ENCODE peak calls at places on chromosomes 2 and 18, in five cellular contexts. V, B, J, S and A are unnamed samples.

GRCh38 chr18:26864658-26865057 is 849 bp downstream of the AQP4 start:
- DNase-seq in V (no peak), B (no peak), J (no peak), S (no peak), A (no peak)

GRCh38 chr2:82124629-82125028 is 1820.1 kb upstream of the LRRTM1 start:
- DNase-seq in V (no peak), B (no peak), J (no peak), S (no peak), A (no peak)

GRCh38 chr18:31648966-31649429 is 35.4 kb downstream of the B4GALT6 start:
- DNase-seq in V (no peak), B (no peak), J (no peak), S (no peak), A (no peak)

GRCh38 chr2:217293607-217294006 is 433.7 kb upstream of the TNP1 start:
- DNase-seq in V (no peak), B (no peak), J (no peak), S (no peak), A (no peak)

GRCh38 chr2:5479265-5479928 is 212.8 kb upstream of the SOX11 start:
- DNase-seq in V (no peak), B (no peak), J (peak), S (no peak), A (no peak)

GRCh38 chr2:30197570-30197969 is 33.8 kb upstream of the LBH start:
- DNase-seq in V (no peak), B (no peak), J (peak), S (no peak), A (no peak)

GRCh38 chr18:47990981-47991380 is 60.5 kb upstream of the SMAD2 start:
- DNase-seq in V (no peak), B (no peak), J (no peak), S (no peak), A (no peak)

GRCh38 chr2:124248366-124248765 is 223.3 kb downstream of the CNTNAP5 start:
- DNase-seq in V (no peak), B (no peak), J (no peak), S (no peak), A (no peak)

GRCh38 chr2:139968588-139968987 is 1188.4 kb upstream of the NXPH2 start:
- DNase-seq in V (no peak), B (no peak), J (no peak), S (no peak), A (no peak)

GRCh38 chr2:21111012-21111411 is 12.8 kb upstream of the TDRD15 start:
- DNase-seq in V (no peak), B (no peak), J (no peak), S (no peak), A (no peak)

GRCh38 chr18:27581261-27581904 is 396.3 kb upstream of the CHST9 start:
- DNase-seq in V (no peak), B (no peak), J (no peak), S (no peak), A (no peak)

GRCh38 chr18:61998957-61999356 is 106.2 kb upstream of the RNF152 start:
- DNase-seq in V (no peak), B (no peak), J (no peak), S (no peak), A (no peak)

GRCh38 chr18:9905401-9905922 is 8.4 kb upstream of the VAPA start:
- DNase-seq in V (no peak), B (no peak), J (no peak), S (no peak), A (no peak)

GRCh38 chr2:85605406-85606115 is 3.1 kb upstream of the TMEM150A start:
- DNase-seq in V (no peak), B (no peak), J (no peak), S (no peak), A (no peak)
- H3K27ac ChIP-seq in V (peak), B (no peak), J (no peak), S (peak), A (peak)

GRCh38 chr2:228599781-228600180 is 418.3 kb upstream of the SPHKAP start:
- DNase-seq in V (no peak), B (no peak), J (no peak), S (no peak), A (no peak)

GRCh38 chr2:228599297-228599696 is 417.8 kb upstream of the SPHKAP start:
- DNase-seq in V (no peak), B (no peak), J (no peak), S (no peak), A (no peak)

GRCh38 chr2:228602277-228602676 is 420.8 kb upstream of the SPHKAP start:
- DNase-seq in V (no peak), B (no peak), J (no peak), S (no peak), A (no peak)

GRCh38 chr2:228597032-228597431 is 415.5 kb upstream of the SPHKAP start:
- DNase-seq in V (no peak), B (no peak), J (no peak), S (no peak), A (no peak)

GRCh38 chr2:228600265-228600664 is 418.8 kb upstream of the SPHKAP start:
- DNase-seq in V (no peak), B (no peak), J (no peak), S (no peak), A (no peak)
- H3K27ac ChIP-seq in V (no peak), B (no peak), J (no peak), S (no peak), A (no peak)

GRCh38 chr2:12074126-12074883 is 327.9 kb downstream of the LPIN1 start:
- DNase-seq in V (no peak), B (peak), J (no peak), S (no peak), A (no peak)
- H3K27ac ChIP-seq in V (no peak), B (no peak), J (no peak), S (no peak), A (no peak)

GRCh38 chr2:120226296-120226695 is 3.1 kb upstream of the TMEM185B start:
- DNase-seq in V (no peak), B (no peak), J (no peak), S (no peak), A (no peak)
- H3K27ac ChIP-seq in V (no peak), B (no peak), J (no peak), S (no peak), A (no peak)

GRCh38 chr18:74289137-74289536 is 2.6 kb downstream of the CYB5A start:
- DNase-seq in V (no peak), B (no peak), J (no peak), S (no peak), A (no peak)

GRCh38 chr18:74286106-74286856 is 5.5 kb downstream of the CYB5A start:
- DNase-seq in V (no peak), B (no peak), J (no peak), S (no peak), A (no peak)

GRCh38 chr18:74289946-74290478 is 1.8 kb downstream of the CYB5A start:
- DNase-seq in V (no peak), B (no peak), J (no peak), S (no peak), A (no peak)

GRCh38 chr18:74288730-74289129 is 3.0 kb downstream of the CYB5A start:
- DNase-seq in V (no peak), B (no peak), J (no peak), S (no peak), A (no peak)

DNA sequence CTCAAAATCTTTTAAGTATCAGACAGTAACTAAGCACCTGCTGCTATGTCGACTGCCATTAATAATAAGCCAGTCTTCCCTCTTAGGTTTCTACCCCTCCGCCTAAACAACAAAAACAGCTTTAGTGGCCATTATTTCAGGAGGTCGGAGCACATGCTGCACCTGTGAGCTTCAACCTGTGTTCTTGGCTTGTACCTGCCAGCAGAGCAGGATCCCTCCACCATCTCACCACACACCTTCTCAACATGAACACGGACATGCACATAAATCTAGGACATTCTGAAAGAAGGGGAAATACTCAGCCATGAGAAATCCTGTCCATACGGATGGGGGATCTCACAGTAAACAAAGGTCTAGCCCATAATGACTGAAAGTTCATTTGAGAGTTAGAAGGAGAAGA is 3.7 kb downstream of the CYB5A start:
- DNase-seq in V (no peak), B (no peak), J (no peak), S (no peak), A (no peak)
- H3K27ac ChIP-seq in V (no peak), B (no peak), J (no peak), S (no peak), A (no peak)

GRCh38 chr2:46978696-46979095 is 63.1 kb upstream of the MCFD2 start:
- DNase-seq in V (no peak), B (no peak), J (no peak), S (no peak), A (no peak)
- H3K27ac ChIP-seq in V (no peak), B (peak), J (no peak), S (no peak), A (no peak)

DNA sequence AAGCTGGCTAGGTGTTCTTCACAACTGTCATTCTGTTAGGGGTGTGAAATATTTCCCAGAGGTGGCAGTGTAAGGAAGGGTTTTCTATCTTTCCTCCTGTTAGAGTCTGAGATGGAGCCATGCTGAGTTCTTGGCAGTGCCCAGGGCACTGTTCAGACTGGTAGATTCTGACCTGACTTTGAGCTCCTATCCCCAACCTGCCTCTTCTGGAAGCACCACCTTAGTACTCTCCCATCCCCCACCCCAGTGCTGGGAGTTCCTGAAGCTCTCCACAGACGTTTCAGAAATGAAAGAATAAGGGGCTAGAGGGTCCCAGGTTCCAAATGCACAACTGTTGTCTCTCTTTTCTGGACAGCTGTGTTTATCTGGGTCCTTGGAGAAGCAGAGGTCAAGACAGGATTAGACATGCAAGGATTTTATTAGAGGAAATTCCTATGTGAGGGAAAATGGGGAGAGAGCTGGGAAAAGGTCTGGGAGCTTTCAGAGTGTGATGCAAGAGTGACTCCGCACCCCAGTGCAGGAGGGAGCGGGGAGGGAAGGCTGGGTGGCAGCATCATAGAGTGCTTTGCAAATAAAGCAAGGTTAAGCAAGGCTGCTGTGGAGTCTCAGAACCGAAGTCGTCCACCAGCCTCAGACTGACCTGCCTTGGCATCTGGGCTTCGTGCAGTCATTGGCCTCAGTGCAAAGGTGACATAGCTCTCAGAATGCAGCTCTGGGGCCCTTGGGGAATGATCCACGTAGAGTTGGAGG is 75.5 kb downstream of the SLC4A3 start:
- DNase-seq in V (no peak), B (no peak), J (no peak), S (no peak), A (peak)
- H3K27ac ChIP-seq in V (no peak), B (no peak), J (no peak), S (no peak), A (no peak)

GRCh38 chr2:2873450-2873811 is 504.2 kb downstream of the EIPR1 start:
- DNase-seq in V (no peak), B (no peak), J (no peak), S (no peak), A (no peak)
- H3K27ac ChIP-seq in V (no peak), B (no peak), J (no peak), S (no peak), A (no peak)